ENCODE peak calls at places on chromosome 1, in six cellular contexts. One of them, this sample, is unnamed.

GRCh38 chr1:64320470-64320869 is 117.0 kb downstream of the UBE2U start:
- DNase-seq in BE2C: no peak
- DNase-seq in fibroblast of pulmonary artery: peak; percentile 27
- DNase-seq in colonic mucosa: no peak
- DNase-seq in tibial artery: no peak
- DNase-seq in HFF-Myc: peak; percentile 85
- DNase-seq in this sample: no peak

GRCh38 chr1:6494627-6495026 is 3.2 kb upstream of the PLEKHG5 start:
- DNase-seq in BE2C: no peak
- DNase-seq in fibroblast of pulmonary artery: no peak
- DNase-seq in colonic mucosa: no peak
- DNase-seq in tibial artery: no peak
- DNase-seq in HFF-Myc: no peak
- DNase-seq in this sample: no peak

GRCh38 chr1:94247146-94248094 is 10.0 kb upstream of the ARHGAP29 start:
- DNase-seq in BE2C: peak; percentile 81
- DNase-seq in fibroblast of pulmonary artery: peak; percentile 70
- DNase-seq in colonic mucosa: peak; percentile 83
- DNase-seq in tibial artery: peak; percentile 86
- DNase-seq in HFF-Myc: no peak
- DNase-seq in this sample: peak; percentile 82

GRCh38 chr1:48471103-48471502 is 901 bp downstream of the SPATA6 start:
- DNase-seq in BE2C: no peak
- DNase-seq in fibroblast of pulmonary artery: peak; percentile 28
- DNase-seq in colonic mucosa: peak; percentile 33
- DNase-seq in tibial artery: no peak
- DNase-seq in HFF-Myc: no peak
- DNase-seq in this sample: no peak

GRCh38 chr1:162284206-162284955 is 92.3 kb downstream of the SPATA46 start:
- DNase-seq in BE2C: no peak
- DNase-seq in fibroblast of pulmonary artery: no peak
- DNase-seq in colonic mucosa: no peak
- DNase-seq in tibial artery: no peak
- DNase-seq in HFF-Myc: no peak
- DNase-seq in this sample: no peak

GRCh38 chr1:174966000-174966572 is 33.7 kb upstream of the CACYBP start:
- DNase-seq in BE2C: no peak
- DNase-seq in fibroblast of pulmonary artery: peak; percentile 54
- DNase-seq in colonic mucosa: no peak
- DNase-seq in tibial artery: no peak
- DNase-seq in HFF-Myc: no peak
- DNase-seq in this sample: no peak

GRCh38 chr1:168913711-168914463 is 184.9 kb upstream of the DPT start:
- DNase-seq in BE2C: peak; percentile 29
- DNase-seq in fibroblast of pulmonary artery: no peak
- DNase-seq in colonic mucosa: peak; percentile 24
- DNase-seq in tibial artery: no peak
- DNase-seq in HFF-Myc: no peak
- DNase-seq in this sample: no peak

GRCh38 chr1:4170953-4171352 is 270.9 kb upstream of the C1orf174 start:
- DNase-seq in BE2C: no peak
- DNase-seq in fibroblast of pulmonary artery: no peak
- DNase-seq in colonic mucosa: no peak
- DNase-seq in tibial artery: peak; percentile 25
- DNase-seq in HFF-Myc: no peak
- DNase-seq in this sample: no peak

GRCh38 chr1:8789314-8790214 is 27.9 kb downstream of the RERE start:
- DNase-seq in BE2C: no peak
- DNase-seq in fibroblast of pulmonary artery: no peak
- DNase-seq in colonic mucosa: no peak
- DNase-seq in tibial artery: no peak
- DNase-seq in HFF-Myc: no peak
- DNase-seq in this sample: peak; percentile 87

GRCh38 chr1:204848579-204848978 is 22.1 kb upstream of the NFASC start:
- DNase-seq in BE2C: no peak
- DNase-seq in fibroblast of pulmonary artery: no peak
- DNase-seq in colonic mucosa: no peak
- DNase-seq in tibial artery: no peak
- DNase-seq in HFF-Myc: no peak
- DNase-seq in this sample: no peak

DNA sequence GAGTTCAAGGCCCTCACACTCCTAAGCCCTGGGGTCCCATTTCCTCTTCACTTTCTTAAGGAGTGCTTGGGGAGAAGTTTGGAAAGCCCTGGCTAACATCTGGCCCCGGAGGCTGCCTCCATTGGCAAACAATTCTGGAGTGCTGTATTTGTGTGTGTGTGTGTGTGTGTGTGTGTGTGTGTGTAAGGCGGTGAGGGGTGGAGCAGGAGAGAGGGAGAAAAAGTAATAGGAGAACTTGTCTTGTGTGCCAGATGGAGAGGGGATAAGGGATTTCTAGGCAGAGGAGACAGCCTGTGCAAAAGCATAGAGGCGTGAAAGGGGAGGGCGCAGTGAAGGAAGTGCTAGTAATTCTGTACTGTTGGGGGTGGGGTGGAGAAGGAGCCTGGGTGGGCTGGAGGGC is 609 bp upstream of the TRIM62 start:
- DNase-seq in BE2C: no peak
- DNase-seq in fibroblast of pulmonary artery: peak; percentile 53
- DNase-seq in colonic mucosa: peak; percentile 43
- DNase-seq in tibial artery: no peak
- DNase-seq in HFF-Myc: peak; percentile 48
- DNase-seq in this sample: peak; percentile 6
- H3K4me3 ChIP-seq in BE2C: no peak overlapping the region
- H3K4me3 ChIP-seq in fibroblast of pulmonary artery: peak overlapping the region; percentile 75
- H3K4me3 ChIP-seq in colonic mucosa: peak overlapping the region; percentile 85
- H3K4me3 ChIP-seq in tibial artery: peak overlapping the region; percentile 77
- H3K4me3 ChIP-seq in HFF-Myc: peak overlapping the region; percentile 58
- H3K4me3 ChIP-seq in this sample: no peak overlapping the region

GRCh38 chr1:39272791-39273071 is 68.2 kb downstream of the MACF1 start:
- DNase-seq in BE2C: no peak
- DNase-seq in fibroblast of pulmonary artery: no peak
- DNase-seq in colonic mucosa: no peak
- DNase-seq in tibial artery: no peak
- DNase-seq in HFF-Myc: no peak
- DNase-seq in this sample: no peak
- H3K4me3 ChIP-seq in BE2C: no peak overlapping the region
- H3K4me3 ChIP-seq in fibroblast of pulmonary artery: no peak overlapping the region
- H3K4me3 ChIP-seq in colonic mucosa: no peak overlapping the region
- H3K4me3 ChIP-seq in tibial artery: peak overlapping the region; percentile 2
- H3K4me3 ChIP-seq in HFF-Myc: no peak overlapping the region
- H3K4me3 ChIP-seq in this sample: no peak overlapping the region

GRCh38 chr1:156694563-156694962 is 10.8 kb downstream of the CRABP2 start:
- DNase-seq in BE2C: no peak
- DNase-seq in fibroblast of pulmonary artery: no peak
- DNase-seq in colonic mucosa: no peak
- DNase-seq in tibial artery: no peak
- DNase-seq in HFF-Myc: no peak
- DNase-seq in this sample: no peak
- H3K4me3 ChIP-seq in BE2C: no peak overlapping the region
- H3K4me3 ChIP-seq in fibroblast of pulmonary artery: no peak overlapping the region
- H3K4me3 ChIP-seq in colonic mucosa: no peak overlapping the region
- H3K4me3 ChIP-seq in tibial artery: no peak overlapping the region
- H3K4me3 ChIP-seq in HFF-Myc: no peak overlapping the region
- H3K4me3 ChIP-seq in this sample: no peak overlapping the region

GRCh38 chr1:33350611-33351280 is 29.8 kb upstream of the A3GALT2 start:
- DNase-seq in BE2C: no peak
- DNase-seq in fibroblast of pulmonary artery: no peak
- DNase-seq in colonic mucosa: no peak
- DNase-seq in tibial artery: no peak
- DNase-seq in HFF-Myc: no peak
- DNase-seq in this sample: no peak

GRCh38 chr1:33358114-33358770 is 37.3 kb upstream of the A3GALT2 start:
- DNase-seq in BE2C: no peak
- DNase-seq in fibroblast of pulmonary artery: no peak
- DNase-seq in colonic mucosa: no peak
- DNase-seq in tibial artery: no peak
- DNase-seq in HFF-Myc: no peak
- DNase-seq in this sample: no peak

GRCh38 chr1:33357099-33357498 is 36.2 kb upstream of the A3GALT2 start:
- DNase-seq in BE2C: no peak
- DNase-seq in fibroblast of pulmonary artery: no peak
- DNase-seq in colonic mucosa: no peak
- DNase-seq in tibial artery: no peak
- DNase-seq in HFF-Myc: no peak
- DNase-seq in this sample: no peak

GRCh38 chr1:33351281-33351660 is 30.4 kb upstream of the A3GALT2 start:
- DNase-seq in BE2C: no peak
- DNase-seq in fibroblast of pulmonary artery: no peak
- DNase-seq in colonic mucosa: no peak
- DNase-seq in tibial artery: no peak
- DNase-seq in HFF-Myc: no peak
- DNase-seq in this sample: no peak

GRCh38 chr1:33354707-33355276 is 33.9 kb upstream of the A3GALT2 start:
- DNase-seq in BE2C: no peak
- DNase-seq in fibroblast of pulmonary artery: no peak
- DNase-seq in colonic mucosa: no peak
- DNase-seq in tibial artery: no peak
- DNase-seq in HFF-Myc: no peak
- DNase-seq in this sample: no peak
- H3K4me3 ChIP-seq in BE2C: no peak overlapping the region
- H3K4me3 ChIP-seq in fibroblast of pulmonary artery: no peak overlapping the region
- H3K4me3 ChIP-seq in colonic mucosa: no peak overlapping the region
- H3K4me3 ChIP-seq in tibial artery: no peak overlapping the region
- H3K4me3 ChIP-seq in HFF-Myc: no peak overlapping the region
- H3K4me3 ChIP-seq in this sample: no peak overlapping the region

GRCh38 chr1:109253803-109254620 is 4.7 kb downstream of the CELSR2 start:
- DNase-seq in BE2C: peak; percentile 64
- DNase-seq in fibroblast of pulmonary artery: no peak
- DNase-seq in colonic mucosa: no peak
- DNase-seq in tibial artery: no peak
- DNase-seq in HFF-Myc: no peak
- DNase-seq in this sample: no peak
- H3K4me3 ChIP-seq in BE2C: peak overlapping the region; percentile 46
- H3K4me3 ChIP-seq in fibroblast of pulmonary artery: no peak overlapping the region
- H3K4me3 ChIP-seq in colonic mucosa: no peak overlapping the region
- H3K4me3 ChIP-seq in tibial artery: peak overlapping the region; percentile 16
- H3K4me3 ChIP-seq in HFF-Myc: no peak overlapping the region
- H3K4me3 ChIP-seq in this sample: no peak overlapping the region

GRCh38 chr1:54846301-54846700 is 40.7 kb downstream of the DHCR24 start:
- DNase-seq in BE2C: no peak
- DNase-seq in fibroblast of pulmonary artery: no peak
- DNase-seq in colonic mucosa: no peak
- DNase-seq in tibial artery: peak; percentile 27
- DNase-seq in HFF-Myc: no peak
- DNase-seq in this sample: no peak
- H3K4me3 ChIP-seq in BE2C: no peak overlapping the region
- H3K4me3 ChIP-seq in fibroblast of pulmonary artery: no peak overlapping the region
- H3K4me3 ChIP-seq in colonic mucosa: no peak overlapping the region
- H3K4me3 ChIP-seq in tibial artery: no peak overlapping the region
- H3K4me3 ChIP-seq in HFF-Myc: no peak overlapping the region
- H3K4me3 ChIP-seq in this sample: no peak overlapping the region

GRCh38 chr1:15151871-15152270 is 1.7 kb upstream of the TMEM51 start:
- DNase-seq in BE2C: no peak
- DNase-seq in fibroblast of pulmonary artery: no peak
- DNase-seq in colonic mucosa: no peak
- DNase-seq in tibial artery: no peak
- DNase-seq in HFF-Myc: no peak
- DNase-seq in this sample: no peak

GRCh38 chr1:15152318-15153183 is 996 bp upstream of the TMEM51 start:
- DNase-seq in BE2C: peak; percentile 78
- DNase-seq in fibroblast of pulmonary artery: peak; percentile 89
- DNase-seq in colonic mucosa: peak; percentile 92
- DNase-seq in tibial artery: peak; percentile 87
- DNase-seq in HFF-Myc: peak; percentile 89
- DNase-seq in this sample: peak; percentile 82

GRCh38 chr1:15154480-15155036 is 1.0 kb downstream of the TMEM51 start:
- DNase-seq in BE2C: peak; percentile 40
- DNase-seq in fibroblast of pulmonary artery: no peak
- DNase-seq in colonic mucosa: peak; percentile 59
- DNase-seq in tibial artery: peak; percentile 66
- DNase-seq in HFF-Myc: no peak
- DNase-seq in this sample: no peak

GRCh38 chr1:15153842-15154479 is 414 bp downstream of the TMEM51 start:
- DNase-seq in BE2C: peak; percentile 67
- DNase-seq in fibroblast of pulmonary artery: peak; percentile 64
- DNase-seq in colonic mucosa: peak; percentile 78
- DNase-seq in tibial artery: peak; percentile 73
- DNase-seq in HFF-Myc: no peak
- DNase-seq in this sample: peak; percentile 47

DNA sequence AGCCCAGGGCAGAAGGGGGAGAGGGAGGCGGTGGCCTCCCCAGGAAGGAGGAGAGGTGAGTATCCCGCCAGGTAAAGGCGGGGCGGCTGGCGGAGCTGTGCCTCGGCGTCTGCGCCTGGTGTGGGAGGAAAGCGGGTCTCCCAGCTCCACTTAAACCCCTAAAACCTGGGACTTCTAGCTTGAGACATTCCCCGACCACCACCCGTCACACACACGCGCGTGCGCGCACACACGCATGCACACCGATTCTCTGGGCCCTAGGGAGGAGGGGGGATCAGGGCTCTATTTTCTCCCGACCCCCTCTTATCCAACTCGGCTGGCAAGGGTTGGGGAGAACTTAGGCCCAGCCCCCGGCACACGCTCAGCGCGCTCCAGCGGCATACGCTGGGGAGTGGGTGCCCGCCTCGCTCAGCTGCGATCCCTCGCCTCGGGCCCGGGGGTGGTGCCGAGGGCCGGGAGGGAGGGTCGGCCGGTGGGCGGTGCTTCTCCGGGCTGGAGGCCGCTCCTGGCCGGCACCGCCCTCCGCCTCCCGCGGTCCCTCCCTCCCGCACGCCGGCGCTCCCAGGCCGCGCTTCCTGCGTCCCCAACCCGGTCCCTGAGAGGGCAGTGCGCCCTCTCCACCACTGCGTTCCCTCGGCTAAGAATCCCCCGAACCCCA is at the start of gene TMEM51:
- DNase-seq in BE2C: peak; percentile 87
- DNase-seq in fibroblast of pulmonary artery: peak; percentile 64
- DNase-seq in colonic mucosa: peak; percentile 86
- DNase-seq in tibial artery: peak; percentile 73
- DNase-seq in HFF-Myc: no peak
- DNase-seq in this sample: peak; percentile 74
- H3K4me3 ChIP-seq in BE2C: peak within 1 kb of the TSS; percentile 78
- H3K4me3 ChIP-seq in fibroblast of pulmonary artery: peak within 1 kb of the TSS; percentile 63
- H3K4me3 ChIP-seq in colonic mucosa: peak within 1 kb of the TSS; percentile 87
- H3K4me3 ChIP-seq in tibial artery: peak within 1 kb of the TSS; percentile 87
- H3K4me3 ChIP-seq in HFF-Myc: peak within 1 kb of the TSS; percentile 65
- H3K4me3 ChIP-seq in this sample: peak within 1 kb of the TSS; percentile 71